ENCODE peak calls at places on chromosomes 11 and 22, in six cellular contexts. I is A549, M is GM12878, X is HepG2, P is upper lobe of left lung, E is K562. S is an unnamed sample.

GRCh38 chr22:26646158-26646557 is 11.2 kb upstream of the MIAT start:
- ATAC-seq in I (no peak), M (no peak), P (no peak), E (no peak), X (no peak), S (no peak)

GRCh38 chr11:47005441-47005840 is 68.9 kb downstream of the CSTPP1 start:
- ATAC-seq in M (no peak), X (no peak), I (no peak), E (no peak), P (no peak), S (no peak)

GRCh38 chr11:5887172-5887571 is 5.8 kb upstream of the OR52E5 start:
- ATAC-seq in X (no peak), P (no peak), M (no peak), E (no peak), I (no peak), S (no peak)

GRCh38 chr11:100581318-100581717 is 105.8 kb upstream of the ARHGAP42 start:
- ATAC-seq in I (no peak), P (no peak), E (no peak), M (peak; percentile 26), X (no peak), S (no peak)

GRCh38 chr22:46007848-46008261 is 30.9 kb upstream of the WNT7B start:
- ATAC-seq in E (no peak), X (no peak), P (peak; percentile 11), M (no peak), I (no peak), S (peak; percentile 83)

GRCh38 chr11:64638017-64638664 is 47.1 kb downstream of the SLC22A12 start:
- ATAC-seq in I (no peak), X (no peak), M (peak; percentile 81), P (no peak), E (peak; percentile 75), S (peak; percentile 23)

GRCh38 chr11:66859686-66860448 is 3.0 kb downstream of the LRFN4 start:
- ATAC-seq in E (no peak), X (no peak), M (no peak), P (no peak), I (no peak), S (no peak)

GRCh38 chr11:77244277-77245014 is 57.0 kb downstream of the GDPD4 start:
- ATAC-seq in E (no peak), I (peak; percentile 44), P (no peak), X (no peak), M (no peak), S (no peak)

GRCh38 chr11:8650401-8650990 is 32.0 kb downstream of the TRIM66 start:
- ATAC-seq in M (no peak), X (no peak), I (no peak), P (no peak), E (no peak), S (no peak)

GRCh38 chr11:101083334-101083733 is 46.3 kb downstream of the PGR start:
- ATAC-seq in M (no peak), P (no peak), E (no peak), I (no peak), X (no peak), S (no peak)

GRCh38 chr11:61694971-61695706 is 14.9 kb downstream of the DAGLA start:
- ATAC-seq in X (peak; percentile 78), I (peak; percentile 61), P (peak; percentile 62), E (no peak), M (no peak), S (peak; percentile 64)

GRCh38 chr11:94604496-94604895 is 37.3 kb downstream of the PIWIL4 start:
- ATAC-seq in P (no peak), X (no peak), M (no peak), I (no peak), E (no peak), S (no peak)

GRCh38 chr11:19903620-19904069 is 191.0 kb downstream of the NAV2 start:
- ATAC-seq in I (peak; percentile 93), E (peak; percentile 94), X (peak; percentile 64), P (peak; percentile 71), M (peak; percentile 78), S (peak; percentile 51)

GRCh38 chr22:26461188-26461810 is 22.3 kb downstream of the HPS4 start:
- ATAC-seq in M (peak; percentile 76), I (peak; percentile 97), E (peak; percentile 89), P (peak; percentile 42), X (peak; percentile 89), S (peak; percentile 48)

GRCh38 chr11:103735497-103736032 is 300.9 kb upstream of the DDI1 start:
- ATAC-seq in I (no peak), P (no peak), M (no peak), E (no peak), X (no peak), S (no peak)

GRCh38 chr11:61168858-61169257 is 7.6 kb upstream of the VPS37C start:
- ATAC-seq in M (no peak), E (peak; percentile 7), P (no peak), X (no peak), I (no peak), S (no peak)

GRCh38 chr22:23192133-23192532 is 11.8 kb downstream of the BCR start:
- ATAC-seq in M (no peak), I (no peak), P (peak; percentile 88), E (peak; percentile 12), X (no peak), S (no peak)

GRCh38 chr22:29310863-29311339 is 4.5 kb downstream of the GAS2L1 start:
- ATAC-seq in X (peak; percentile 47), P (peak; percentile 89), M (peak; percentile 68), I (peak; percentile 72), E (peak; percentile 69), S (peak; percentile 85)

GRCh38 chr11:76695133-76695532 is 24.6 kb upstream of the LRRC32 start:
- ATAC-seq in E (peak; percentile 16), M (peak; percentile 30), X (no peak), I (peak; percentile 42), P (no peak), S (no peak)

GRCh38 chr22:28706845-28707244 is 27.2 kb upstream of the TTC28 start:
- ATAC-seq in X (no peak), P (no peak), E (no peak), M (peak; percentile 70), I (no peak), S (no peak)

GRCh38 chr11:129896062-129896461 is 684 bp upstream of the NFRKB start:
- ATAC-seq in I (peak; percentile 18), E (peak; percentile 3), P (no peak), X (peak; percentile 59), M (no peak), S (no peak)
- TF ChIP-seq POLR2A in I (no peak), E (no peak), P (no peak), X (no peak), M (no peak), S (no peak)

DNA sequence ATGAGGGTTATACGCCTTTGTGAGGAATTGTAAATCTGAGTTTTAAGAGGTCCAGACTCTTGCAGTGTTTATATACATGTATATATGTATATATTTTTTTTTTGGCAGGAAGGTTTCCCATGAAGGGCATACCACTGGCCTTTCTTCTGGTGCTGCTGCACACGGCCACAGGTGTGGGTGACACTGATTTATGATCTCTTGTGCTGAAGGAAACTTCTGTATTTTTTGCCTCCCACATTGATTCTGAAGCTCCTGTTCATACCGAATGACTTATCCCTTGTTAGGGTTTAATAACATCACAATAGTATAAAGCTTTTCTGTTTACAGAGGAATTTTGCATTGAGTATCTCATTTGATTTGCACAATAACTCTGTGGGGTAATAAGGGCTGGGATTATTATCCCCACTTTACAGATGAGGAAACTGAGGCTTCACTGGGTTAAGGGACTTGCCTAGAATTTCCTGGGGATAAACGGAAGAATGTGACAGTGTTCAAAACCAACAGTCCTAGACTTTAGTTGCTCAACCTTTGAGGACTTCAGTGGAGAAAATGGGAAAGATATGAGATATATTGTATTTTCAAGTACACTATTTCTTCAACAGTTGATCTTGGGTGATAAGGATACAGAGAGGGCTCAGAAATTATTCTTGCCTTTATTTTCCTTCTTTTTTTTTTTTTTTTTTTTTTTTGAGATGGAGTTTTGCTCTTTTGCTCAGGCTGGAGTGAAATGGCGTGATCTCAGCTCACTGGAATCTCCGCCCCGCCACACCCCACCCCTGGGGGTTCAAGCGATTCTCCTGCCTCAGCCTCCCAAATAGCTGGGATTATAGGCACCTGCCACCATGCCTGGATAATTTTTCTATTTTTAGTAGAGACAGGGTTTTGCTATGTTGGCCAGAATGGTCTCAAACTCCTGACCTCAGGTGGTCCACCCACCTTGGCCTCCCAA is 70.1 kb downstream of the MICAL2 start:
- ATAC-seq in E (no peak), P (no peak), X (no peak), M (no peak), I (no peak), S (no peak)
- TF ChIP-seq EP300 in E (no peak), P (no peak), X (no peak), M (no peak), I (no peak), S (no peak)

DNA sequence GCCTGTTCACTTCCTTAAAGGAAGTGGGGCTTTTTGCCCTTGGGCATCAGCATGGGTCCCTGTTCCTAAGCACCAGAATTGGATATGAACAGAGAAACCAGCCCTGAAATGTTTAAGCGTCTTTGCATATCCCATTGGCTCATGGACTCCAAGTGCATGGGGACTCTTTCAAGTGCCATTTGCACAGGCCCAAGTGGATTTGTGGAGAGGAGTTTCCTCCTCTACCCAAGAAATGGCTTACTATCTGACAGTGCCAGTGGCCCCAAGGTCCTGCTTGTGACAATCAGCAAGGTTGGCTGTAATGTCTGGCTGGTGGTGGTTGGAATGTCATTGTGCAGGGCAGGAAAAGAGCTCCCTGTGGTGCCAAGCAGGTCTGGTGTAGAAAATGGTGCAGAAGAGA is 4.0 kb downstream of the TOMM22 start:
- ATAC-seq in P (no peak), E (no peak), M (no peak), I (no peak), X (no peak), S (no peak)
- TF ChIP-seq POLR2A in P (no peak), E (no peak), M (peak; percentile 33), I (no peak), X (no peak), S (no peak)

GRCh38 chr11:118911113-118911879 is 14.4 kb downstream of the BCL9L start:
- ATAC-seq in P (no peak), X (peak; percentile 61), I (peak; percentile 30), E (peak; percentile 12), M (no peak), S (peak; percentile 0)

GRCh38 chr11:118909619-118910308 is 16.0 kb downstream of the BCL9L start:
- ATAC-seq in P (no peak), E (no peak), M (no peak), I (peak; percentile 0), X (peak; percentile 0), S (no peak)

GRCh38 chr11:118911880-118912741 is 13.6 kb downstream of the BCL9L start:
- ATAC-seq in P (peak; percentile 72), I (peak; percentile 61), M (peak; percentile 18), X (peak; percentile 43), E (peak; percentile 90), S (peak; percentile 69)

GRCh38 chr11:118908931-118909618 is 16.7 kb downstream of the BCL9L start:
- ATAC-seq in E (no peak), I (peak; percentile 9), P (peak; percentile 8), M (no peak), X (no peak), S (peak; percentile 63)

DNA sequence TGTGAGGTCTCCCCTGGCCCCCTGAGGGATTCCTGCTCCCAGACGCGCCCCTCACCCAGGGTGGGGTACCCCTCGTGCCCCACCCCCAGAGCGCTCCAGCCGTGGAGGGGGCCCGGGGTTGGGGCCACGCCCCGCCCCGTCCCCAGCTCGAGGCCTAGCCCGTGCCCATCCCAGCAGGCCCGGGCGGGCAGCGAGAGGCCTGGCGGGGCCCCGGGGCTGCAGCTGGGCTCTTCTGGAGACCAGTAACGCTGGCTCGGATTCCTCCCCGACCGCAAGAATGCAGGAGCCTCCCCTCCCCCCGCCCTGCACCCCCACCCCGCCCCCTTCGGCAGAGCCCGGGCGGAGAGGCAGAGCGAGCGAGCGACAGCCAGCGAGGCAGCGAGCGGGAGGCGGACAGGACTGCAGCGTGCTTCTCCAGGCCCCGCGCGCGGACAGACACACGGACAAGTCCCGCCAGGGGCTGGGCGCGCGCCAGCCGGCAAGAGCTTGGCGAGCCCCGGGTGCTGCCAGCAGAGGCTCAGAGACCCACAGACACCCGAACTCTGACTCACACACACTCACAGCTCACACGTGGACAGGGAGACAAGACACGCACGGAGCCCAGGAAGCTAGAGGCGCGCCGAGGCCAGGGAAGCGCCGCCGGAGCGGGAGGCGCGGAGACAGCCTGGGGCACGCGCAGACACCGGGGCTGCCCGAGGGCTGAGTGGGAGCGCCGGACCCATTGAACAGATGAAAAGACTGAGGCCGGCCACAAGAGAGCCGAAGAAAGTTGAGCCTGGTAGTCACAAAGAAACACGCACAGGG is 15.2 kb downstream of the BCL9L start:
- ATAC-seq in I (peak; percentile 38), P (peak; percentile 50), M (no peak), E (peak; percentile 48), X (peak; percentile 62), S (peak; percentile 50)
- TF ChIP-seq EP300 in I (peak; percentile 25), P (no peak), M (no peak), E (no peak), X (no peak), S (no peak)

S was measured in gastroesophageal sphincter.